ENCODE peak calls at places on chromosomes 16 and 17, in five cellular contexts. C, N, K, H and Z are unnamed samples.

GRCh38 chr17:49859991-49860953 is 12.4 kb upstream of the TAC4 start:
- DNase-seq in H (no peak), K (no peak), N (no peak), C (no peak), Z (no peak)

GRCh38 chr17:77563439-77564102 is 394.9 kb upstream of the TNRC6C start:
- DNase-seq in H (no peak), K (no peak), C (no peak), N (no peak), Z (peak)

GRCh38 chr17:409848-410673 is 57.5 kb upstream of the RPH3AL start:
- DNase-seq in K (peak), N (peak), H (peak), C (peak), Z (peak)

GRCh38 chr16:15572329-15573001 is 70.5 kb downstream of the MARF1 start:
- DNase-seq in C (no peak), N (peak), H (no peak), K (no peak), Z (no peak)

GRCh38 chr17:69913241-69914015 is 161.6 kb upstream of the KCNJ16 start:
- DNase-seq in C (no peak), H (no peak), N (no peak), K (no peak), Z (no peak)

GRCh38 chr17:5644065-5644464 is 59.8 kb upstream of the NLRP1 start:
- DNase-seq in H (no peak), N (no peak), K (no peak), C (no peak), Z (no peak)

GRCh38 chr16:86975445-86975844 is 341.7 kb downstream of the C16orf95 start:
- DNase-seq in K (no peak), C (no peak), H (peak), N (peak), Z (no peak)

GRCh38 chr17:1957037-1957436 is 68.1 kb downstream of the RTN4RL1 start:
- DNase-seq in N (peak), C (no peak), H (no peak), K (no peak), Z (no peak)

GRCh38 chr16:2715519-2715918 is 4.5 kb downstream of the PRSS27 start:
- DNase-seq in N (no peak), C (no peak), K (no peak), H (peak), Z (peak)

GRCh38 chr17:65674246-65675045 is 113.0 kb upstream of the AXIN2 start:
- DNase-seq in H (no peak), N (no peak), K (no peak), C (no peak), Z (no peak)

GRCh38 chr17:49739662-49740271 is 24.2 kb downstream of the FAM117A start:
- DNase-seq in K (peak), H (no peak), C (peak), N (no peak), Z (no peak)

GRCh38 chr16:22380529-22380928 is 6.1 kb upstream of the CDR2 start:
- DNase-seq in C (no peak), H (no peak), N (no peak), K (no peak), Z (no peak)

GRCh38 chr16:87178177-87178863 is 138.9 kb downstream of the C16orf95 start:
- DNase-seq in N (no peak), K (no peak), H (no peak), C (no peak), Z (no peak)